ENCODE peak calls at places on chromosomes 7 and 10, in seven cellular contexts. H is H1, T is SK-N-SH, S is GM12878, B is GM12891, F is HepG2, D is K562. N is an unnamed sample.

GRCh38 chr7:126700807-126701604 is 551.7 kb downstream of the GRM8 start:
- DNase-seq in H (no peak), T (peak; percentile 66), S (peak; percentile 98), B (no peak), F (peak; percentile 41), D (peak; percentile 79), N (peak; percentile 22)

GRCh38 chr7:24879281-24879680 is 100.7 kb downstream of the OSBPL3 start:
- DNase-seq in H (no peak), T (no peak), S (no peak), B (no peak), F (no peak), D (no peak), N (no peak)

GRCh38 chr7:35037526-35038339 is 448 bp upstream of the DPY19L1 start:
- DNase-seq in H (peak; percentile 91), T (peak; percentile 100), S (no peak), B (peak; percentile 83), F (peak; percentile 79), D (peak; percentile 96), N (peak; percentile 81)

GRCh38 chr10:47318706-47319105 is 3.5 kb upstream of the GDF2 start:
- DNase-seq in H (no peak), T (no peak), S (no peak), B (no peak), F (peak; percentile 3), D (peak; percentile 37), N (no peak)

GRCh38 chr10:61944445-61945123 is 43.1 kb downstream of the ARID5B start:
- DNase-seq in H (no peak), T (no peak), S (no peak), B (no peak), F (no peak), D (no peak), N (no peak)

GRCh38 chr10:124942317-124943169 is 620 bp downstream of the ZRANB1 start:
- DNase-seq in H (no peak), T (no peak), S (no peak), B (no peak), F (no peak), D (peak; percentile 0), N (no peak)

GRCh38 chr10:107383357-107383756 is 218.9 kb upstream of the SORCS1 start:
- DNase-seq in H (no peak), T (no peak), S (no peak), B (no peak), F (no peak), D (no peak), N (no peak)

GRCh38 chr7:132083126-132084123 is 492.8 kb downstream of the PLXNA4 start:
- DNase-seq in H (no peak), T (no peak), S (no peak), B (no peak), F (no peak), D (no peak), N (no peak)

GRCh38 chr10:34526186-34526585 is 288.9 kb downstream of the PARD3 start:
- DNase-seq in H (no peak), T (no peak), S (no peak), B (no peak), F (no peak), D (no peak), N (no peak)

GRCh38 chr10:51092402-51092801 is 18.1 kb downstream of the PRKG1 start:
- DNase-seq in H (no peak), T (no peak), S (no peak), B (no peak), F (no peak), D (no peak), N (no peak)

GRCh38 chr10:73759512-73760115 is 15.4 kb downstream of the SEC24C start:
- DNase-seq in H (no peak), T (no peak), S (no peak), B (no peak), F (no peak), D (no peak), N (no peak)

GRCh38 chr10:100827819-100828743 is 82.7 kb downstream of the PAX2 start:
- DNase-seq in H (peak; percentile 74), T (peak; percentile 91), S (no peak), B (peak; percentile 63), F (no peak), D (peak; percentile 46), N (peak; percentile 53)

GRCh38 chr10:54653518-54653917 is 147.5 kb downstream of the PCDH15 start:
- DNase-seq in H (no peak), T (no peak), S (no peak), B (no peak), F (no peak), D (no peak), N (no peak)

GRCh38 chr10:124242365-124242764 is 149.0 kb upstream of the CHST15 start:
- DNase-seq in H (no peak), T (no peak), S (no peak), B (no peak), F (no peak), D (no peak), N (no peak)

GRCh38 chr7:152543801-152544200 is 108.0 kb upstream of the KMT2C start:
- DNase-seq in H (peak; percentile 56), T (peak; percentile 51), S (no peak), B (no peak), F (no peak), D (no peak), N (no peak)

GRCh38 chr10:60943372-60944158 is 420 bp downstream of the RHOBTB1 start:
- DNase-seq in H (peak; percentile 81), T (peak; percentile 78), S (no peak), B (peak; percentile 8), F (peak; percentile 36), D (peak; percentile 57), N (no peak)

GRCh38 chr7:1252543-1253090 is 19.9 kb downstream of the UNCX start:
- DNase-seq in H (no peak), T (no peak), S (no peak), B (no peak), F (no peak), D (no peak), N (no peak)

GRCh38 chr10:16816830-16817124 is 447 bp downstream of the RSU1 start:
- DNase-seq in H (no peak), T (no peak), S (no peak), B (no peak), F (no peak), D (no peak), N (no peak)

GRCh38 chr10:13893926-13894325 is 307.2 kb downstream of the PRPF18 start:
- DNase-seq in H (no peak), T (peak; percentile 66), S (no peak), B (no peak), F (no peak), D (no peak), N (no peak)

GRCh38 chr10:110498982-110499795 is 1.5 kb downstream of the DUSP5 start:
- DNase-seq in H (peak; percentile 73), T (no peak), S (peak; percentile 72), B (no peak), F (peak; percentile 21), D (no peak), N (no peak)

DNA sequence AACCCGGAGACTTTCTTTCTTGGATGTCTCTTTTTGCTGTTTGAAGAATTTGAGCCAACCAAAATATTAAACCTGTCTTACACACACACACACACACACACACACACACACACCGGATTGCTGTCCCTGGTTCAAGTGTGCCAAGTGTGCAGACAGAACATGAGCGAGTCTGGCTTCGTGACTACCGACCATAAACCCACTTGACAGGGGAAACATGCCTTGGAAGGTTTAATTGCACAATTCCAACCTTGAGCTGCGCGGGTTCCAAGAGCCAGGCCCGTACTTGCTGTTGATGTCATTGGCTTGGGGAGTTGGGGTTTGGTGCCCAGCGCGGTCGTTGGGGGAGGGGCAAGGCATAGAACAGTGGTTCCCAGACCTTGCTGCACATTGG is 1.7 kb downstream of the EGFR start:
- DNase-seq in H (no peak), T (no peak), S (no peak), B (no peak), F (no peak), D (no peak), N (no peak)
- TF ChIP-seq TAF1 in H (no peak), T (no peak), S (no peak), B (no peak), F (no peak), D (no peak), N (no peak)

GRCh38 chr7:157551325-157552070 is 214.7 kb downstream of the DNAJB6 start:
- DNase-seq in H (no peak), T (no peak), S (no peak), B (no peak), F (no peak), D (no peak), N (no peak)

GRCh38 chr7:157549612-157550299 is 213.0 kb downstream of the DNAJB6 start:
- DNase-seq in H (no peak), T (no peak), S (no peak), B (no peak), F (no peak), D (no peak), N (no peak)

GRCh38 chr7:157552295-157552993 is 215.6 kb downstream of the DNAJB6 start:
- DNase-seq in H (no peak), T (no peak), S (no peak), B (no peak), F (no peak), D (no peak), N (no peak)

GRCh38 chr7:157548691-157549265 is 212.0 kb downstream of the DNAJB6 start:
- DNase-seq in H (no peak), T (no peak), S (no peak), B (no peak), F (no peak), D (no peak), N (no peak)

DNA sequence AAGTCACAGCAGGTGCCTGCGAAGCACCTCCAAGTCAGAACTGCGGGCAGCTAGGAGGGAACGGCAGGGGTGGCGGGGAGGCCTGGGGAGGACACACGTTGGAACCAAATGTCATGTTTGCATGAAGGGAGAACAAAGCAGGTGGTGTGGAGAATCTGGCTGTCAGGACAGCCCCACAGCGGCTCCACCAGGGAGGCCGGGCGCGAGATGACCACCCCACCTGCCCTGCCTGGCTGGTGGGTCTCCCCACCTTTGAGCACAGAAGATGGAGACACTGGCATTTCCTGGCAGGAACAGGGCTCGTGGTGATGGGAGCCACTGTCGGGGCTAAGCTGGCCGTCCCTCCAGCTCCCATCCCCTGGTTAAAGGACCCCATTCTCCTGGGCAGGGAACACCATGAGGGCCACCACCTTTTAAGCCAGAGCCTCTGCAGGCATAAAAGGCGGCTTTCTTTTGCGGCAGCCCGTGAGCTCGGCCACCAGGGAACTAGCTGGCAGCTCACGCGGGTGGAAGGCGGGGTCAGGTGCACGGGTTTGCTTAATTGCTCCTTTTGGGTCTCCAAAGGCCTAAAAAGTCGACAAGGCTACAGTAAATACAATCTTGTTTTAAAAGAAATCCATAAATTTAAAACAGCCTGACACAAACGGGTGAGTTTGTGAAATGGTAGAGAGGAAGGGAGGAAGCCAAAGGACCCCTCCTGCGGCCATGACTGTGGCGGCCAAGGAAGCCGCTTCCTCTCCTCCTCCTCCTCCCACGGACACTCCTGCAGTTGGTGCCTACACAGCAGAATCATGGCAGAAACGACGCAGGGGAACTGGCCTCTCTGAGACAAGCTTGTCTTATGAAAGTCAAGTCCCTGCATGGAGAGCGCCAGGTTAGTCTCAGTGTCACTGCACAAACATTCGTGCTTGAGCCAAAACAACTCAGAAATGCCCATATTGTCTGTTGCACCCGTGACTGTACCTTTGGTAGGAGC is 213.8 kb downstream of the DNAJB6 start:
- DNase-seq in H (no peak), T (no peak), S (no peak), B (no peak), F (no peak), D (no peak), N (no peak)
- TF ChIP-seq TAF1 in H (no peak), T (no peak), S (no peak), B (no peak), F (no peak), D (no peak), N (no peak)

GRCh38 chr7:76292206-76292573 is 10.3 kb upstream of the HSPB1 start:
- DNase-seq in H (no peak), T (no peak), S (no peak), B (no peak), F (peak; percentile 40), D (no peak), N (no peak)
- TF ChIP-seq TAF1 in H (no peak), T (no peak), S (no peak), B (no peak), F (peak; percentile 4), D (no peak), N (no peak)

GRCh38 chr7:2760098-2760889 is 72.3 kb downstream of the AMZ1 start:
- DNase-seq in H (no peak), T (peak; percentile 85), S (no peak), B (no peak), F (peak; percentile 46), D (peak; percentile 35), N (no peak)
- TF ChIP-seq TAF1 in H (no peak), T (no peak), S (no peak), B (no peak), F (no peak), D (no peak), N (no peak)

N was measured in GM12892.